ENCODE peak calls at places on chromosomes 11 and 22, in nine cellular contexts. S is prostate gland; E is CD8-positive, alpha-beta T cell; C is Karpas-422; A is body of pancreas; I is colonic mucosa; L is mammary epithelial cell; M is stomach; K is IMR-90. U is an unnamed sample.
A peak's percentile ranks its signal among the peaks of the same experiment; 100 is the strongest.

GRCh38 chr22:43642319-43642718 is 169.8 kb downstream of the EFCAB6 start:
- DNase-seq in S (no peak), A (no peak), L (no peak), I (no peak), M (no peak), E (no peak), K (no peak), C (no peak), U (no peak)

GRCh38 chr22:36569999-36570398 is 41.0 kb upstream of the EIF3D start:
- DNase-seq in I (no peak), A (no peak), M (no peak), S (no peak), C (no peak), L (peak; percentile 20), E (no peak), K (peak; percentile 27), U (peak; percentile 3)

GRCh38 chr11:66550887-66551286 is 4.2 kb downstream of the ACTN3 start:
- DNase-seq in K (no peak), L (no peak), C (no peak), A (no peak), I (no peak), M (no peak), S (no peak), E (no peak), U (no peak)

GRCh38 chr22:39514373-39514973 is 5.9 kb upstream of the ATF4 start:
- DNase-seq in M (peak; percentile 71), I (peak; percentile 74), C (peak; percentile 75), L (no peak), S (no peak), E (no peak), K (peak; percentile 34), A (no peak), U (peak; percentile 88)

GRCh38 chr11:13963169-13963948 is 836 bp downstream of the SPON1 start:
- DNase-seq in E (peak; percentile 63), A (no peak), M (no peak), I (peak; percentile 64), L (no peak), S (no peak), K (peak; percentile 17), C (no peak), U (no peak)

GRCh38 chr11:19555266-19555665 is 157.4 kb upstream of the NAV2 start:
- DNase-seq in K (no peak), A (no peak), I (peak; percentile 47), E (no peak), L (no peak), M (no peak), C (no peak), S (no peak), U (no peak)

GRCh38 chr11:94730153-94730552 is 38.0 kb upstream of the AMOTL1 start:
- DNase-seq in C (no peak), A (no peak), I (no peak), E (no peak), M (no peak), K (no peak), L (no peak), S (no peak), U (no peak)

GRCh38 chr11:57311109-57311936 is 13.4 kb downstream of the TNKS1BP1 start:
- DNase-seq in A (peak; percentile 98), M (peak; percentile 94), L (peak; percentile 96), E (peak; percentile 58), K (peak; percentile 97), S (peak; percentile 97), I (peak; percentile 94), C (no peak), U (peak; percentile 94)

GRCh38 chr11:11163256-11163655 is 189.8 kb downstream of the CSNK2A3 start:
- DNase-seq in L (no peak), M (no peak), S (no peak), A (no peak), C (peak; percentile 51), E (no peak), I (no peak), K (no peak), U (no peak)

GRCh38 chr11:93870616-93871015 is 20.2 kb upstream of the VSTM5 start:
- DNase-seq in A (no peak), E (no peak), K (no peak), I (no peak), M (no peak), L (no peak), S (no peak), C (no peak), U (no peak)

GRCh38 chr22:35467788-35468187 is 67.8 kb downstream of the MCM5 start:
- DNase-seq in E (no peak), A (peak; percentile 60), L (peak; percentile 29), S (peak; percentile 66), C (no peak), K (peak; percentile 47), M (peak; percentile 85), I (peak; percentile 76), U (peak; percentile 84)

GRCh38 chr11:66619080-66619554 is 2.7 kb downstream of the RBM14 start:
- DNase-seq in A (no peak), M (no peak), L (peak; percentile 90), S (no peak), E (no peak), I (no peak), K (peak; percentile 57), C (no peak), U (no peak)

GRCh38 chr11:21866781-21867180 is 326.1 kb upstream of the ANO5 start:
- DNase-seq in M (no peak), I (no peak), S (no peak), L (no peak), A (no peak), C (no peak), E (no peak), K (no peak), U (peak; percentile 2)

GRCh38 chr11:118379497-118379896 is 20.1 kb downstream of the UBE4A start:
- DNase-seq in L (no peak), C (no peak), A (no peak), E (no peak), M (no peak), K (no peak), S (peak; percentile 37), I (no peak), U (no peak)

GRCh38 chr11:11243258-11243789 is 109.7 kb downstream of the CSNK2A3 start:
- DNase-seq in K (no peak), I (no peak), M (no peak), E (no peak), A (peak; percentile 19), L (no peak), S (no peak), C (no peak), U (no peak)

GRCh38 chr11:11451501-11452005 is 98.5 kb upstream of the CSNK2A3 start:
- DNase-seq in K (peak; percentile 24), I (no peak), M (no peak), L (no peak), E (no peak), C (no peak), S (no peak), A (no peak), U (no peak)

GRCh38 chr22:35330258-35330861 is 30.7 kb downstream of the TOM1 start:
- DNase-seq in C (peak; percentile 70), S (peak; percentile 60), K (peak; percentile 86), I (peak; percentile 70), A (peak; percentile 64), E (peak; percentile 62), L (no peak), M (peak; percentile 63), U (peak; percentile 96)

GRCh38 chr11:8768625-8769333 is 86.2 kb downstream of the RPL27A start:
- DNase-seq in I (no peak), A (peak; percentile 74), K (peak; percentile 89), L (peak; percentile 66), E (no peak), M (peak; percentile 55), C (no peak), S (no peak), U (peak; percentile 74)

GRCh38 chr11:127106142-127106541 is 105.6 kb upstream of the KIRREL3 start:
- DNase-seq in L (no peak), K (peak; percentile 12), I (no peak), E (no peak), C (no peak), A (peak; percentile 36), M (no peak), S (peak; percentile 21), U (no peak)

GRCh38 chr11:75462117-75462653 is 29.2 kb upstream of the KLHL35 start:
- DNase-seq in E (no peak), L (no peak), K (no peak), A (no peak), I (no peak), M (no peak), S (no peak), C (no peak), U (no peak)

DNA sequence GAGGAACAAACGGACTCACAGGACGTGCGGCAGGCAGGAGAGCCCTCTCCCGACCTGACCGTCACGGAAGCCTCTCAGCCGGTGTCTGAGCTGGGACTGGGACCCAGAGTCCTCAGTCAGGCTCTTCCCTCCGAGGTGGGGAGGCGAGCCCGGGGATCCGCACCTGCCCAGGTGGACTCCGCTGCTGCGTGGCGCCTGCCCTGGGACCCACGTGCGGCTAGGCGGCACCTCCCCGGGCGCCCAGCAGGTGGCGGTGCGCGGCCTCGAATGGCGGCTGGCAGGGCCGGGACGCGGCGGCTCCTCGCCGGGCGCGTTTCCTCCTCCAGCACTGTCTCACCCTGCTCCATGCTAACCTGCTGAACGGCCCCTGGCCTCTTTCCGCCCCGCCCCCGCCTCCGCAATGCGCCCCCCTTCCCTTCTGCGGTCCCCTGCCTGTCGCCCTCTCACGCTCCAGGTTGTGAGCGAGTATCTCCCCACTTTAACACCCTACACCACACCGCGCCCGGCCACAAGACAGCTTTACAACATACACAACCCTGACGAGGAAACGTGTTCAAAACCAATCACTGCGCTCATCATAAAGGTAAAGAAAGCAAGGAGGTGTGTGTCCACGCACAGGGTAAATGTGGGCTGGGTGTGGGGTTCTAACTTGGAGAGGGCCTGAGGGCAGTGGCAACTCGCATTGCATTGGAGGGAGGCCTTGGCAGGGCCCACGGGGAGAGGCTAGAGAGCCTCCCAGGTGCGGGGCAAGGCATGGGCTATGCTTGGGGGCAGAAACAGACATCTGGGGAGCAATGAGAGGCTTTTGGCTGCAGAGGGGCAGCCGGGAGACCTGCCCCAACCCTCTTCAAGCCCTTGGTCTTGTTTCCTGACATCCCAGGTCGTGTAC is 25.9 kb upstream of the ATXN10 start:
- DNase-seq in S (peak; percentile 69), I (peak; percentile 81), K (peak; percentile 35), A (peak; percentile 76), L (peak; percentile 46), E (peak; percentile 90), M (peak; percentile 82), C (peak; percentile 89), U (peak; percentile 46)
- H3K4me3 ChIP-seq in S (no peak overlapping the region), I (peak overlapping the region; percentile 6), K (no peak overlapping the region), A (no peak overlapping the region), L (no peak overlapping the region), E (no peak overlapping the region), M (no peak overlapping the region), C (peak overlapping the region; percentile 26), U (no peak overlapping the region)

GRCh38 chr11:68433541-68433940 is 27.0 kb upstream of the PPP6R3 start:
- DNase-seq in K (no peak), I (no peak), L (no peak), C (no peak), M (no peak), E (no peak), S (no peak), A (no peak), U (no peak)
- H3K36me3 ChIP-seq in K (peaks cover 48% of the 10 kb centered on the region), I (peaks cover 8% of the 10 kb centered on the region), L (peaks cover under 1% of the 10 kb centered on the region), C (no peaks in the 10 kb centered on the region), M (peaks cover 100% of the 10 kb centered on the region), E (no peaks in the 10 kb centered on the region), S (no peaks in the 10 kb centered on the region), A (peaks cover 12% of the 10 kb centered on the region), U (no peaks in the 10 kb centered on the region)

GRCh38 chr11:60913793-60914619 is at the start of gene TMEM109:
- DNase-seq in A (peak; percentile 90), L (peak; percentile 84), I (peak; percentile 91), E (peak; percentile 91), C (peak; percentile 96), S (peak; percentile 90), M (peak; percentile 90), K (peak; percentile 86), U (peak; percentile 89)
- H3K4me3 ChIP-seq in A (peak within 1 kb of the TSS; percentile 77), L (peak within 1 kb of the TSS; percentile 81), I (peak within 1 kb of the TSS; percentile 78), E (peak within 1 kb of the TSS; percentile 85), C (peak within 1 kb of the TSS; percentile 85), S (peak within 1 kb of the TSS; percentile 75), M (peak within 1 kb of the TSS; percentile 84), K (peak within 1 kb of the TSS; percentile 52), U (no peak within 1 kb of the TSS)

GRCh38 chr11:61309141-61309540 is 14.0 kb upstream of the VWCE start:
- DNase-seq in K (no peak), I (no peak), A (no peak), L (no peak), E (no peak), S (no peak), M (no peak), C (no peak), U (no peak)
- H3K36me3 ChIP-seq in K (peaks cover 79% of the 10 kb centered on the region), I (peaks cover 33% of the 10 kb centered on the region), A (peaks cover 67% of the 10 kb centered on the region), L (peaks cover 55% of the 10 kb centered on the region), E (peaks cover 64% of the 10 kb centered on the region), S (peaks cover 37% of the 10 kb centered on the region), M (peaks cover 100% of the 10 kb centered on the region), C (peaks cover 61% of the 10 kb centered on the region), U (peaks cover 100% of the 10 kb centered on the region)

U was measured in adrenal gland.